ENCODE peak calls at places on chromosomes 5 and 9, in five cellular contexts. Z is cardiac fibroblast, S is endothelial cell, X is choroid plexus epithelial cell, Q is AG10803. O is an unnamed sample.

GRCh38 chr9:120985759-120986353 is 59.3 kb upstream of the TRAF1 start:
- DNase-seq in Z (peak; percentile 69), S (peak; percentile 25), X (peak; percentile 82), Q (peak; percentile 77), O (no peak)

GRCh38 chr5:139954462-139954861 is 88.6 kb downstream of the NRG2 start:
- DNase-seq in Z (no peak), S (no peak), X (no peak), Q (no peak), O (no peak)

GRCh38 chr9:125886365-125886764 is 139.2 kb downstream of the PBX3 start:
- DNase-seq in Z (no peak), S (no peak), X (no peak), Q (no peak), O (no peak)

GRCh38 chr5:150503977-150504620 is 3.8 kb upstream of the NDST1 start:
- DNase-seq in Z (peak; percentile 56), S (no peak), X (no peak), Q (peak; percentile 69), O (no peak)

GRCh38 chr9:130137870-130138653 is 34.1 kb upstream of the NCS1 start:
- DNase-seq in Z (peak; percentile 88), S (no peak), X (peak; percentile 95), Q (peak; percentile 94), O (peak; percentile 68)

GRCh38 chr5:81924467-81924866 is 47.4 kb upstream of the ATG10 start:
- DNase-seq in Z (no peak), S (no peak), X (no peak), Q (no peak), O (peak; percentile 15)

GRCh38 chr9:107819772-107820171 is 330.2 kb upstream of the KLF4 start:
- DNase-seq in Z (no peak), S (no peak), X (no peak), Q (no peak), O (peak; percentile 24)

GRCh38 chr5:935510-936084 is 42.9 kb downstream of the TRIP13 start:
- DNase-seq in Z (no peak), S (no peak), X (no peak), Q (no peak), O (no peak)

GRCh38 chr5:170270670-170271069 is 26.9 kb downstream of the LCP2 start:
- DNase-seq in Z (no peak), S (no peak), X (no peak), Q (no peak), O (no peak)

GRCh38 chr9:86549434-86549833 is 195.2 kb upstream of the TUT7 start:
- DNase-seq in Z (peak; percentile 47), S (no peak), X (peak; percentile 85), Q (peak; percentile 99), O (no peak)

GRCh38 chr5:101346906-101347305 is 443.8 kb upstream of the ST8SIA4 start:
- DNase-seq in Z (no peak), S (no peak), X (no peak), Q (no peak), O (no peak)

GRCh38 chr9:81822263-81822865 is 105.9 kb upstream of the SPATA31D4 start:
- DNase-seq in Z (no peak), S (no peak), X (no peak), Q (no peak), O (no peak)

GRCh38 chr5:147160923-147161663 is 73.7 kb upstream of the STK32A start:
- DNase-seq in Z (peak; percentile 12), S (no peak), X (no peak), Q (no peak), O (no peak)

GRCh38 chr9:84216151-84216550 is 124.4 kb downstream of the SLC28A3 start:
- DNase-seq in Z (no peak), S (no peak), X (no peak), Q (peak; percentile 19), O (no peak)

GRCh38 chr5:137137013-137137632 is 362.0 kb downstream of the SPOCK1 start:
- DNase-seq in Z (peak; percentile 62), S (no peak), X (no peak), Q (no peak), O (no peak)

GRCh38 chr9:121269030-121269887 is 1.3 kb downstream of the GSN start:
- DNase-seq in Z (no peak), S (no peak), X (no peak), Q (peak; percentile 45), O (no peak)

GRCh38 chr9:93468763-93469456 is 15.5 kb upstream of the FAM120AOS start:
- DNase-seq in Z (peak; percentile 68), S (no peak), X (peak; percentile 73), Q (peak; percentile 53), O (no peak)

GRCh38 chr9:114282926-114283325 is 40.0 kb upstream of the ORM1 start:
- DNase-seq in Z (peak; percentile 77), S (no peak), X (peak; percentile 75), Q (peak; percentile 95), O (peak; percentile 11)

GRCh38 chr5:75265731-75266130 is 29.1 kb upstream of the ANKRD31 start:
- DNase-seq in Z (peak; percentile 50), S (no peak), X (peak; percentile 81), Q (peak; percentile 52), O (no peak)

DNA sequence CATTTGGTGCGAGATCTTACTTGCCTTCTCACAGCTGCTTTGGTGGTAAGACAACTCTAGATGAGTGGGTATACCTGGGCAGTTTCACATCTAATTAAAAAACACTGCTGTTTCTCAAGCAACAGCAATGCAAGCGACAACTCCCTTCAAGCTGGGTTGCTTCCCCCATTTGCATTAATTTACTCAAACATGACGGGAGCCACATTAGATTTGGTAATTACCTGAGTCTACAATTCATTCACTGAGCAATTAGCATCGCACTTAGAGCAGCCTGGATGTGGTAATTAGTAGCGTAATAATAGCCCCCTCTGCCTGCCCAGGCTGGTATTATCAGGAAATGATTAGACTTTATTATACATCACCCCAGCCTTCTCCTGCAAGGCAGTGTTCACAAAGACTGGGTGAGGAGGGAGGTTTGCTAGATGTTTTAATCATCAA is 73.4 kb downstream of the FBXO38 start:
- DNase-seq in Z (no peak), S (peak; percentile 12), X (peak; percentile 27), Q (no peak), O (peak; percentile 20)
- TF ChIP-seq CTCF in Z (peak; percentile 20), S (no peak), X (peak; percentile 66), Q (no peak), O (no peak)

GRCh38 chr9:132673355-132673754 is 3.1 kb downstream of the GTF3C4 start:
- DNase-seq in Z (peak; percentile 57), S (peak; percentile 17), X (peak; percentile 70), Q (peak; percentile 52), O (no peak)
- TF ChIP-seq CTCF in Z (peak; percentile 32), S (no peak), X (peak; percentile 42), Q (peak; percentile 47), O (peak; percentile 19)

GRCh38 chr5:132788508-132788907 is 11.5 kb upstream of the SEPTIN8 start:
- DNase-seq in Z (no peak), S (no peak), X (no peak), Q (no peak), O (no peak)
- TF ChIP-seq CTCF in Z (no peak), S (no peak), X (no peak), Q (no peak), O (no peak)

GRCh38 chr5:3194684-3195083 is 400.9 kb upstream of the IRX1 start:
- DNase-seq in Z (no peak), S (no peak), X (no peak), Q (no peak), O (no peak)

GRCh38 chr5:3194141-3194540 is 401.5 kb upstream of the IRX1 start:
- DNase-seq in Z (no peak), S (no peak), X (no peak), Q (no peak), O (no peak)

GRCh38 chr5:3197237-3197636 is 398.4 kb upstream of the IRX1 start:
- DNase-seq in Z (no peak), S (no peak), X (no peak), Q (no peak), O (no peak)

GRCh38 chr5:3197699-3198098 is 397.9 kb upstream of the IRX1 start:
- DNase-seq in Z (no peak), S (peak; percentile 33), X (no peak), Q (no peak), O (peak; percentile 79)

DNA sequence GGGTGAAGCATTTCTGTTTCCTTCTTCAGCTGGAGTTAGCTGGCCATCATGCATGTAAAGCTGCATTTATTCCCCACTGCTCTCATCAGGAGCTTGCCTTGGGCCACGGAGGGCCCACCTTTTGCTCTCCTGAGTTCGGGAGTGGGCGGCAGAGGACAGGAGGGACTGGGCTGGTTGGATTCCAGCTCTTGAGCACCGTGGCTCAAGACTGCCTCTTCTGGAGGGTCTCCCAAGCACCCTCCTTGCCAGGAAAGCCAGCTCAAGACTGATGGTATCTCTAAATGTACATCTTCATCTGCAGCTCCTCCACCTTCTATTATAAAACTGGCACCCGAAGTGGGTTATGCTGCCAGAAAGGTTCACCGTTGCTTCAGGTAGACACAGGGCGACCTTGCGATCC is 399.6 kb upstream of the IRX1 start:
- DNase-seq in Z (no peak), S (no peak), X (no peak), Q (no peak), O (no peak)
- TF ChIP-seq CTCF in Z (no peak), S (no peak), X (no peak), Q (no peak), O (no peak)

GRCh38 chr5:164505791-164506190 is 1000.4 kb downstream of the MAT2B start:
- DNase-seq in Z (no peak), S (no peak), X (no peak), Q (no peak), O (no peak)

GRCh38 chr5:164501344-164501743 is 995.9 kb downstream of the MAT2B start:
- DNase-seq in Z (no peak), S (no peak), X (no peak), Q (no peak), O (no peak)

GRCh38 chr5:164500856-164501255 is 995.4 kb downstream of the MAT2B start:
- DNase-seq in Z (no peak), S (no peak), X (no peak), Q (no peak), O (no peak)

GRCh38 chr5:164498393-164498792 is 993.0 kb downstream of the MAT2B start:
- DNase-seq in Z (no peak), S (no peak), X (no peak), Q (no peak), O (no peak)

DNA sequence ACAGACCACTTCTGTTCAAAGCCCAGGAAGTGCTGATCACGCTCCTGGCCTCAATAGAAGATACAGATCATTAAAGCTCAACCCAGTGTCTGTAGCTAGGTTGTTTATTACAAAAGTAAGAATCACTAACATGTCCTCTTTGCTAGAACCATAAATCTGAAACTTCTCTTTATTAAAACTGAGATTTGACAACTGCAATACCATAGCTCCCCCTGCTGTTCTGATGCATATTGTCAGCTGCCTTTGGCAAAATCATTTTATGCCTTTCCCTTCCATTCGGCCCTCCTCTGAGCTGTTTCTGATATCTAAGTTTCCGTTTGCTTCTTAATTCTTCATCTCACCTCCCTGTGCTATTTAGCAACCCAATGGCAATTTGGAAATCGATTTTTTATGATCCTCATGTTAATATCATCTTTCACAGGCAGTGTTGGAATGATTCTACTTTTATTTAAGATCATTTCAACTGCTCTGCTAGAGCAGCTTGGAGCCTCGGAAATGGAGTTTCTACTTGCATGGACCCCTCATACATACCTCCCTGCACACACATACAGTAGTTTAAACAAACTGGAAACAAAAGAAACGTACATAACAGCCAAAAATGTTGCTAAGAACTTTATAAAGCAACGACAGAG is 998.8 kb downstream of the MAT2B start:
- DNase-seq in Z (peak; percentile 79), S (peak; percentile 55), X (peak; percentile 81), Q (peak; percentile 38), O (peak; percentile 19)
- TF ChIP-seq CTCF in Z (peak; percentile 74), S (peak; percentile 87), X (peak; percentile 84), Q (peak; percentile 86), O (peak; percentile 85)

O was measured in glutamatergic neuron.